ENCODE peak calls at places on chromosomes 13 and 19, in nine cellular contexts. N is HuH-7.5; C is lower leg skin; U is RWPE2; M is H54; K is uterus; A is stimulated activated CD8-positive, alpha-beta memory T cell treated with anti-CD3 and anti-CD28 coated beads, Interleukin-4, amount 100 ng/mL, for 1 hour; H is activated CD8-positive, alpha-beta memory T cell treated with anti-CD3 and anti-CD28 coated beads for 1 hour; F is ovary. V is an unnamed sample.

GRCh38 chr19:58338825-58339558 is 12.2 kb downstream of the ZSCAN22 start:
- DNase-seq in N (no peak), C (no peak), U (no peak), M (no peak), K (no peak), A (no peak), H (no peak), F (no peak), V (no peak)

GRCh38 chr19:49389406-49389805 is 1.4 kb downstream of the KASH5 start:
- DNase-seq in N (no peak), C (no peak), U (no peak), M (no peak), K (no peak), A (no peak), H (no peak), F (no peak), V (no peak)

GRCh38 chr13:44212633-44213387 is 160.8 kb upstream of the SERP2 start:
- DNase-seq in N (no peak), C (no peak), U (no peak), M (no peak), K (no peak), A (no peak), H (no peak), F (no peak), V (no peak)

GRCh38 chr19:35987571-35987896 is 7.5 kb upstream of the SDHAF1 start:
- DNase-seq in N (no peak), C (no peak), U (no peak), M (no peak), K (no peak), A (no peak), H (no peak), F (no peak), V (no peak)

GRCh38 chr13:58712191-58712590 is 1080.6 kb downstream of the PCDH17 start:
- DNase-seq in N (no peak), C (no peak), U (no peak), M (no peak), K (no peak), A (no peak), H (no peak), F (no peak), V (no peak)

GRCh38 chr13:101681834-101682233 is 229.4 kb downstream of the ITGBL1 start:
- DNase-seq in N (no peak), C (no peak), U (no peak), M (no peak), K (no peak), A (no peak), H (no peak), F (no peak), V (no peak)

GRCh38 chr19:48878219-48879024 is 6.2 kb downstream of the PPP1R15A start:
- DNase-seq in N (no peak), C (no peak), U (no peak), M (no peak), K (no peak), A (no peak), H (no peak), F (peak; percentile 60), V (no peak)

GRCh38 chr19:30105723-30106122 is 163.7 kb downstream of the URI1 start:
- DNase-seq in N (no peak), C (no peak), U (no peak), M (no peak), K (no peak), A (no peak), H (no peak), F (no peak), V (no peak)

GRCh38 chr13:78376033-78376432 is 227.3 kb downstream of the POU4F1 start:
- DNase-seq in N (no peak), C (no peak), U (no peak), M (no peak), K (no peak), A (no peak), H (no peak), F (no peak), V (no peak)

GRCh38 chr19:58573658-58574164 is 576 bp upstream of the MZF1 start:
- DNase-seq in N (no peak), C (no peak), U (no peak), M (no peak), K (no peak), A (no peak), H (no peak), F (no peak), V (no peak)

GRCh38 chr19:45448887-45449299 is 18.9 kb upstream of the FOSB start:
- DNase-seq in N (no peak), C (no peak), U (peak; percentile 89), M (no peak), K (no peak), A (no peak), H (no peak), F (no peak), V (no peak)

GRCh38 chr13:40993987-40994386 is 25.1 kb downstream of the ELF1 start:
- DNase-seq in N (no peak), C (no peak), U (peak; percentile 61), M (no peak), K (no peak), A (no peak), H (no peak), F (no peak), V (no peak)

GRCh38 chr19:1266818-1267440 is 2.2 kb upstream of the CIRBP start:
- DNase-seq in N (peak; percentile 82), C (no peak), U (no peak), M (no peak), K (peak; percentile 68), A (no peak), H (peak; percentile 63), F (peak; percentile 70), V (peak; percentile 67)

GRCh38 chr13:112693831-112694497 is 4.1 kb downstream of the ATP11A start:
- DNase-seq in N (no peak), C (no peak), U (no peak), M (peak; percentile 83), K (no peak), A (no peak), H (no peak), F (no peak), V (no peak)

GRCh38 chr13:37068962-37069361 is 9.5 kb upstream of the SUPT20H start:
- DNase-seq in N (no peak), C (no peak), U (no peak), M (no peak), K (no peak), A (no peak), H (no peak), F (no peak), V (no peak)

GRCh38 chr13:99527346-99527745 is 26.1 kb downstream of the TM9SF2 start:
- DNase-seq in N (no peak), C (no peak), U (no peak), M (no peak), K (no peak), A (no peak), H (no peak), F (no peak), V (no peak)

GRCh38 chr19:28737021-28737525 is 475.9 kb downstream of the UQCRFS1 start:
- DNase-seq in N (no peak), C (no peak), U (no peak), M (peak; percentile 46), K (no peak), A (no peak), H (no peak), F (no peak), V (no peak)

GRCh38 chr19:49881672-49882394 is 4.3 kb downstream of the TBC1D17 start:
- DNase-seq in N (no peak), C (no peak), U (no peak), M (no peak), K (no peak), A (no peak), H (no peak), F (no peak), V (no peak)

GRCh38 chr19:36100476-36100875 is 10.5 kb upstream of the OVOL3 start:
- DNase-seq in N (peak; percentile 6), C (no peak), U (no peak), M (no peak), K (no peak), A (no peak), H (no peak), F (no peak), V (no peak)

GRCh38 chr13:106589716-106590115 is 21.8 kb upstream of the ARGLU1 start:
- DNase-seq in N (no peak), C (no peak), U (no peak), M (no peak), K (no peak), A (no peak), H (no peak), F (no peak), V (no peak)

GRCh38 chr13:24822640-24823039 is 58.7 kb downstream of the RNF17 start:
- DNase-seq in N (no peak), C (no peak), U (no peak), M (no peak), K (no peak), A (no peak), H (no peak), F (no peak), V (no peak)

GRCh38 chr13:94433055-94433947 is 46.2 kb downstream of the DCT start:
- DNase-seq in N (no peak), C (no peak), U (no peak), M (no peak), K (no peak), A (no peak), H (no peak), F (no peak), V (no peak)

V was measured in activated T-cell treated with anti-CD3 and anti-CD28 coated beads, Interleukin-2, amount 50 U/mL, for 4 hours.